ENCODE peak calls at places on chromosomes 12 and 14, in nine cellular contexts. T is GM06990; M is CD8-positive, alpha-beta T cell; R is right atrium auricular region; G is adrenal gland; K is lower lobe of right lung; I is lung; B is choroid plexus epithelial cell; V is bronchial epithelial cell. J is an unnamed sample.

GRCh38 chr14:65024957-65025356 is 38.3 kb downstream of the FNTB start:
- DNase-seq in M (no peak), V (no peak), G (no peak), K (no peak), B (no peak), T (no peak), R (no peak), I (no peak), J (no peak)

GRCh38 chr12:115983226-115983798 is 294.2 kb downstream of the MED13L start:
- DNase-seq in M (no peak), G (no peak), T (no peak), K (no peak), I (no peak), V (peak; percentile 12), B (no peak), R (no peak), J (peak; percentile 23)

GRCh38 chr12:84929486-84929885 is 16.9 kb upstream of the SLC6A15 start:
- DNase-seq in I (no peak), M (no peak), R (no peak), B (no peak), V (no peak), K (no peak), T (no peak), G (no peak), J (no peak)

GRCh38 chr14:94129758-94130414 is 482 bp upstream of the IFI27L2 start:
- DNase-seq in B (peak; percentile 61), T (no peak), G (peak; percentile 67), I (no peak), V (peak; percentile 80), K (no peak), M (no peak), R (peak; percentile 62), J (peak; percentile 77)

GRCh38 chr12:99024870-99025269 is 379.8 kb downstream of the APAF1 start:
- DNase-seq in B (no peak), K (no peak), T (no peak), I (no peak), R (no peak), M (no peak), G (no peak), V (no peak), J (no peak)

GRCh38 chr14:83709116-83709515 is 1820.8 kb upstream of the FLRT2 start:
- DNase-seq in R (no peak), V (peak; percentile 72), G (no peak), T (no peak), K (no peak), M (no peak), I (no peak), B (peak; percentile 5), J (peak; percentile 75)

GRCh38 chr12:15234011-15234410 is 12.8 kb upstream of the RERG start:
- DNase-seq in T (no peak), R (no peak), I (no peak), B (no peak), K (no peak), V (no peak), M (no peak), G (no peak), J (no peak)

GRCh38 chr12:125187780-125188741 is 122.8 kb downstream of the AACS start:
- DNase-seq in K (no peak), B (peak; percentile 10), I (no peak), R (no peak), V (no peak), G (no peak), T (no peak), M (no peak), J (no peak)

GRCh38 chr14:72444701-72445100 is 449.2 kb downstream of the DPF3 start:
- DNase-seq in V (peak; percentile 12), M (no peak), G (no peak), K (no peak), I (no peak), R (no peak), T (no peak), B (no peak), J (peak; percentile 60)

GRCh38 chr14:104926619-104927431 is 2.1 kb downstream of the PLD4 start:
- DNase-seq in R (no peak), K (no peak), V (no peak), G (no peak), B (no peak), T (peak; percentile 82), I (no peak), M (no peak), J (no peak)

GRCh38 chr12:3976351-3976938 is 103.2 kb upstream of the PARP11 start:
- DNase-seq in I (no peak), M (no peak), K (no peak), R (no peak), G (no peak), B (no peak), T (no peak), V (no peak), J (no peak)

GRCh38 chr12:114701553-114701952 is 17.6 kb upstream of the TBX3 start:
- DNase-seq in T (no peak), V (no peak), R (no peak), M (no peak), K (no peak), I (no peak), B (no peak), G (no peak), J (no peak)

GRCh38 chr14:55103005-55103640 is 25.9 kb upstream of the LGALS3 start:
- DNase-seq in B (peak; percentile 98), V (peak; percentile 99), R (peak; percentile 88), M (peak; percentile 52), T (peak; percentile 82), K (peak; percentile 90), G (peak; percentile 84), I (peak; percentile 89), J (peak; percentile 99)

GRCh38 chr12:77830502-77830901 is at the start of gene NAV3:
- DNase-seq in K (no peak), B (peak; percentile 58), T (no peak), R (no peak), I (no peak), M (no peak), V (no peak), G (no peak), J (no peak)

GRCh38 chr12:88310069-88310468 is 168.0 kb downstream of the TMTC3 start:
- DNase-seq in R (no peak), M (no peak), I (no peak), B (peak; percentile 88), V (peak; percentile 93), K (no peak), T (no peak), G (no peak), J (peak; percentile 91)

GRCh38 chr12:120598674-120599463 is 17.7 kb upstream of the POP5 start:
- DNase-seq in B (peak; percentile 56), M (no peak), V (peak; percentile 64), T (no peak), I (no peak), R (no peak), K (peak; percentile 49), G (peak; percentile 77), J (peak; percentile 71)

GRCh38 chr12:21989819-21990412 is 48.7 kb upstream of the ABCC9 start:
- DNase-seq in T (no peak), K (no peak), M (no peak), G (no peak), B (peak; percentile 75), I (no peak), V (peak; percentile 46), R (no peak), J (peak; percentile 35)

DNA sequence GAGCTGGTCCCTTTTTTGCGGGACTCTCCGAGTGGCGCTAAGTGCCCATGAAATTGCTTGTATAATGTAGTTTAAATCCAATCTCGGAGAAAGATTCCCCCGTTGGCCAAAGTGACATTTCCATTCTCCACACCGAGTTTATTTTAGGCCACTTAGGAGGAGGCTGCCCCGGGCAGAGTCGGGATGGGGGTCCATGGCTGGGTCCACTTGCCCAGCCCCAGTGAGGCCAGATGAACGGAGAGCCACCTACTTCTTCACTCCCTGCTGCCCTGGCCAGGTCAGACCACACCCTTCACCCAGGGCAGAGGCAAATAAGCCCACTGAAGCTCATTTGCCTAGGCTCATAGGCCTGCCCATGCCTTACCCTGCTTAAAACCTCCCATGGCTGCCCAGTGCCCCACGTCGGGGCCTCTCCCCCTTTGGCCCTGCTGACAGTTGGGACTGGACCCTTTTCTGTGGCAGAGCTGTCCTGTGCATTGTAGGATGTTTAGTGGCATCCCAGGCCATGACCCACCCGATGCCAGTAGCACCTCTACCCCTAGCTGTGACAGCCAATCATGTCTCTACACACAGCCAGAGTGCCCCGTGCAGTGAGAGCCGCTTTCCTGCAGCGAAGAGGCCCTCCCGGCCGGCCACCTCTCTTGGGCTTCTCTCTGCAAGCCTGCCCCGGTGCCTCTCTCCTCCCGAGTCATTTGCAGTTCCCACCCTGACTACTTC is 51.3 kb downstream of the FAM222A start:
- DNase-seq in V (no peak), R (no peak), G (peak; percentile 5), T (no peak), M (no peak), B (no peak), K (peak; percentile 28), I (no peak), J (no peak)
- TF ChIP-seq CTCF in V (no peak), R (no peak), G (no peak), T (no peak), M (no peak), B (no peak), K (no peak), I (no peak), J (no peak)

GRCh38 chr12:56633465-56634241 is 3.5 kb upstream of the BAZ2A start:
- DNase-seq in R (no peak), M (no peak), V (peak; percentile 8), G (no peak), T (no peak), B (no peak), K (no peak), I (no peak), J (peak; percentile 21)
- H3K4me3 ChIP-seq in R (peak overlapping the region; percentile 80), M (peak overlapping the region; percentile 58), V (peak overlapping the region; percentile 85), G (no peak overlapping the region), T (peak overlapping the region; percentile 86), B (peak overlapping the region; percentile 84), K (peak overlapping the region; percentile 92), I (peak overlapping the region; percentile 74), J (peak overlapping the region; percentile 97)

GRCh38 chr12:104990950-104991349 is 4.8 kb downstream of the NOPCHAP1 start:
- DNase-seq in R (no peak), V (no peak), G (no peak), I (no peak), M (no peak), T (no peak), B (no peak), K (no peak), J (no peak)

GRCh38 chr12:104986022-104986941 is at the start of gene NOPCHAP1:
- DNase-seq in G (peak; percentile 92), K (peak; percentile 94), V (peak; percentile 73), T (peak; percentile 86), R (peak; percentile 93), B (peak; percentile 82), M (peak; percentile 82), I (peak; percentile 95), J (peak; percentile 89)

GRCh38 chr12:104985206-104985605 is 910 bp upstream of the NOPCHAP1 start:
- DNase-seq in G (no peak), B (no peak), M (no peak), R (no peak), K (no peak), T (no peak), V (no peak), I (no peak), J (no peak)
- TF ChIP-seq CTCF in G (no peak), B (no peak), M (no peak), R (no peak), K (no peak), T (peak; percentile 42), V (no peak), I (no peak), J (no peak)

DNA sequence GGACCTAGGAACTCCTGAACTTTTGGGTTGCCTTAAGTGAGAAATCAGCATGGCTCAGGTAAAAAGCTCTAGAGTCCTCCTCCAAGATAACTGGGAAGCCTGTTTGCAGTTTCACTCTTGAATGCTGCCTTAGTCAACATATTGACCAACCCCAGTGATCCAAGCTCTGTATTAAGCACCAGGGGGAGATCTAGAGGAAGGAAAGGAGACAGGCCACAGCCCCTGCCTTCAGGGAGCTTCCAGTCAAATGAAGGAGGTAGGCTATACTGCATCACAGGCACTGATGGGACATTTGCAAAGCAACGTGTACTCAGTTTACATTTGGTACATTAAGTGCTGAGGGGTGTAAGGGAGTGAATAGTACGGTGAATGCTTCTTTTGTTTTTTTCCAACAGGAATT is 1.2 kb upstream of the CSAD start:
- DNase-seq in K (no peak), T (no peak), R (no peak), V (no peak), I (no peak), B (no peak), G (no peak), M (no peak), J (no peak)
- H3K4me3 ChIP-seq in K (peak overlapping the region; percentile 79), T (peak overlapping the region; percentile 79), R (peak overlapping the region; percentile 90), V (no peak overlapping the region), I (no peak overlapping the region), B (peak overlapping the region; percentile 86), G (no peak overlapping the region), M (peak overlapping the region; percentile 78), J (peak overlapping the region; percentile 70)

J was measured in epithelial cell of esophagus.